ENCODE peak calls at places on chromosomes 3 and 15, in four cellular contexts. F is right lobe of liver, Z is GM12865, W is HL-60. E is an unnamed sample.

GRCh38 chr3:120148187-120148954 is 54.1 kb upstream of the GSK3B start:
- DNase-seq in F (no peak), Z (no peak), W (no peak), E (no peak)

GRCh38 chr15:47194718-47195117 is 522.6 kb upstream of the SEMA6D start:
- DNase-seq in F (no peak), Z (peak), W (no peak), E (peak)

GRCh38 chr15:69595009-69595825 is 142.6 kb downstream of the RPLP1 start:
- DNase-seq in F (peak), Z (no peak), W (no peak), E (no peak)

GRCh38 chr3:182241196-182241776 is 529.6 kb downstream of the SOX2 start:
- DNase-seq in F (no peak), Z (no peak), W (no peak), E (no peak)

GRCh38 chr3:94036909-94037507 is 8.6 kb upstream of the STX19 start:
- DNase-seq in F (no peak), Z (peak), W (peak), E (peak)

GRCh38 chr3:127124135-127124534 is 68.8 kb upstream of the PRR23E start:
- DNase-seq in F (no peak), Z (no peak), W (no peak), E (peak)

GRCh38 chr15:38684461-38685000 is 119.9 kb upstream of the RASGRP1 start:
- DNase-seq in F (no peak), Z (no peak), W (no peak), E (no peak)

GRCh38 chr15:68252925-68253534 is 23.5 kb upstream of the CLN6 start:
- DNase-seq in F (no peak), Z (peak), W (peak), E (peak)

GRCh38 chr3:71251156-71251775 is 332.3 kb downstream of the FOXP1 start:
- DNase-seq in F (no peak), Z (no peak), W (no peak), E (peak)

GRCh38 chr3:111846717-111847116 is 12.3 kb upstream of the PHLDB2 start:
- DNase-seq in F (no peak), Z (no peak), W (no peak), E (peak)

GRCh38 chr3:45950131-45950530 is 6.9 kb downstream of the CXCR6 start:
- DNase-seq in F (no peak), Z (no peak), W (no peak), E (no peak)

GRCh38 chr3:65551945-65552344 is 486.8 kb downstream of the MAGI1 start:
- DNase-seq in F (no peak), Z (no peak), W (no peak), E (no peak)

GRCh38 chr3:65545429-65545828 is 493.3 kb downstream of the MAGI1 start:
- DNase-seq in F (no peak), Z (no peak), W (no peak), E (peak)

GRCh38 chr3:65550137-65550536 is 488.6 kb downstream of the MAGI1 start:
- DNase-seq in F (no peak), Z (no peak), W (no peak), E (no peak)

GRCh38 chr3:65548848-65549625 is 489.7 kb downstream of the MAGI1 start:
- DNase-seq in F (peak), Z (no peak), W (no peak), E (no peak)

GRCh38 chr3:65549626-65549959 is 489.1 kb downstream of the MAGI1 start:
- DNase-seq in F (no peak), Z (no peak), W (no peak), E (no peak)
- H3K4me3 ChIP-seq in F (peak), Z (no peak), W (no peak), E (no peak)

DNA sequence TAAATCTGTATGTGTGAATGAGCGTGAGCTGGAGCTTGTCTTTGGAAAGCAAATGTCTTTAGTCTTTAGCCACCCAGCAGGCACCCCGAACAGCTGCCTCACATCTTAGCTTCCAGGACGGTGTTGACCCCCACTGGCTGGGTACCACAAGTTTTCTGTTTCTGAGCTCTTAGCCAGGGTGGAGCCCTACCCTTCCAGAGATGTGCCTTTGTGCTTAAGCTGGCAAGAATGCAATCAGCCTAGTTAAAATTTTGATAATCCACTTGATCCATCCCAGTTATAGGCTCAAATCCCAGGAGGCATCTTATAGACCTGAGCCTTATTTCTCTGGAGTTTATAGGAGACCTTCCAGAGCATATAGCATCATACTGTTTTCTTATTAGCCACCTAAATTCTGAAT is 121.3 kb downstream of the PDCD6IP start:
- DNase-seq in F (no peak), Z (no peak), W (no peak), E (no peak)
- TF ChIP-seq CTCF in F (no peak), Z (no peak), W (no peak), E (no peak)

GRCh38 chr3:138433892-138434275 is 532 bp upstream of the ESYT3 start:
- DNase-seq in F (no peak), Z (no peak), W (no peak), E (no peak)
- H3K4me3 ChIP-seq in F (no peak), Z (no peak), W (no peak), E (no peak)

GRCh38 chr3:123562547-123562946 is 22.3 kb downstream of the HACD2 start:
- DNase-seq in F (no peak), Z (no peak), W (no peak), E (no peak)

GRCh38 chr3:123564056-123564455 is 20.8 kb downstream of the HACD2 start:
- DNase-seq in F (no peak), Z (no peak), W (no peak), E (no peak)

GRCh38 chr3:123561188-123561587 is 23.7 kb downstream of the HACD2 start:
- DNase-seq in F (no peak), Z (no peak), W (no peak), E (no peak)

GRCh38 chr3:123559040-123559861 is 25.6 kb downstream of the HACD2 start:
- DNase-seq in F (no peak), Z (peak), W (peak), E (peak)
- TF ChIP-seq CTCF in F (peak), Z (peak), W (peak), E (peak)

DNA sequence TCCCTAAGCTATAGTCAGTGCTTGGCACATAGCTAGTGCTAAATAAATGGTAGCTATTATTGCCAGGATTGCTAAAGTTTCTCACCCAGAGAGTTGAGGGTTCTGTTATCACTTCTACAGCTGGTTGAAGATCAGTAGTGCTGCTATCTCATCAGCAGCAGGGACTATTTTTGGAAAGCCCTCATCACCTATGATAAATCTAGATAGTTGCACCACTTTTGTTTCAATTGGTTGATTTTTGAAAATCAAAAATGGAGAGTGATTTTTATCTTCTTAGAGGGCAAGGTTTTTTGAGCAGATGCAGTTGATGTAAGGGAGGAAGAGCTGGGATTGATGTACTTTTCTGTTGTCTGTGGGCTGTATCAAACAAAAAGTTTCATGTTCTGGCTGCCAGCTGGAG is 101.6 kb downstream of the ST6GAL1 start:
- DNase-seq in F (no peak), Z (peak), W (no peak), E (no peak)
- H3K4me3 ChIP-seq in F (no peak), Z (no peak), W (no peak), E (no peak)

GRCh38 chr3:134299185-134299887 is 48.7 kb upstream of the RYK start:
- DNase-seq in F (no peak), Z (no peak), W (no peak), E (peak)
- TF ChIP-seq CTCF in F (peak), Z (no peak), W (no peak), E (peak)

DNA sequence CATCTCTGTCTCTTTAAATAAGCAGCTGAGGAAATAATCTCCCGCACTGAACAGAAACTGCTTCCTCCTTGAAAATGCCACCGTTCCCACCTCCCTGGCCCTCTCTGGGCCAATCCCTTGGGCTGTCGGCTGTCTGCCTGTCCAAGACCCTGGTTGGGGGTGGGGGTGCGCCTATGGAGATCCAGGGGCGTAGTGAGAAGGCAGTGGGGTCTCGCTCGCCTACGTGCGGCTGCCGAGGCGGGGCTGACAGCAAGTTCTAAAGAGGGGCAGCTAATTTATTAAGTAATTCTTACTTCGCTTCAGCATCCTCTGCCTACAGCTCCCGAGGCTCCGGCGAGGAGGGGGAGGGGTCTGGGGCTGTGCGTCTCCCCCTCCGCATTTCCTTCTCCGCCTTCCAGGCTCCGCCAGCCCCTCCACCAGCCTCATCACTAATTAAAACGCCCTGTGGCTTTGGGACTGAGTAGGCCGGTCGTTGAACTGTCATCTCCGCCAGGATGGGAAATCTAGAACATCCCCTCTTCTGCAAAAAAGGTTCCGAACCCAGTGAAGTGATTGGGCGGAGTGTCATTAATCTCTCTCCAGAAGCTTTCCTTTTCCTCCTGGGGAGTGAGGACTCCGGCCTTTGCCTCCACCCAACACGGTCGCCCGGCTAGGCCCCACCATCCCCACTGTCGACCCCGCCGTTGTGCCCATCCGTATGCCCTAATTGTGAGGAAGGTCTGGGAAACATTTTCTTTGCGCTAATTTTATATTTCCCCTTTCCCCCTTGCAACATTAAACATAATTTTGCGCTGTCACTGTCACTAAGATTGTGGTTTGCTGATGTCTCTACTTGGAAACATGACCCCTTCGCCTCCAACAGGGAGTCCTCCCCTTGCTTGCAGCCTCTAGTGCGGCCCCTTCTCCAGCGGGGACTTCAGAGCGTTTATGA is 16.9 kb downstream of the NR2F2 start:
- DNase-seq in F (no peak), Z (no peak), W (no peak), E (peak)
- H3K4me3 ChIP-seq in F (no peak), Z (no peak), W (peak), E (peak)

E was measured in fibroblast of pulmonary artery.